ENCODE peak calls at places on chromosomes 5 and 9, in nine cellular contexts. T is HCT116; Q is sigmoid colon; G is A549; X is OCI-LY7; F is endodermal cell; I is left ventricle myocardium inferior; J is IMR-90; D is CD8-positive, alpha-beta memory T cell. L is an unnamed sample. For H3K4me1, the result is how much of the 10 kb centered on the place peaks cover.

GRCh38 chr5:37494756-37495155 is 115.6 kb downstream of the WDR70 start:
- DNase-seq in T (no peak), Q (peak), G (no peak), X (no peak), F (no peak), I (no peak), J (no peak), D (no peak), L (no peak)

GRCh38 chr9:137032893-137033292 is 1.0 kb upstream of the FUT7 start:
- DNase-seq in T (no peak), Q (peak), G (no peak), X (no peak), F (no peak), I (peak), J (no peak), D (no peak), L (no peak)

GRCh38 chr5:30103056-30104020 is 1090.1 kb upstream of the CDH6 start:
- DNase-seq in T (no peak), Q (no peak), G (peak), X (no peak), F (no peak), I (no peak), J (no peak), D (no peak), L (no peak)

GRCh38 chr5:56026863-56027300 is 32.1 kb upstream of the IL6ST start:
- DNase-seq in T (no peak), Q (no peak), G (peak), X (no peak), F (no peak), I (no peak), J (peak), D (no peak), L (no peak)

GRCh38 chr5:78320461-78320860 is 26.0 kb upstream of the AP3B1 start:
- DNase-seq in T (peak), Q (no peak), G (no peak), X (peak), F (no peak), I (no peak), J (peak), D (no peak), L (no peak)

GRCh38 chr9:105205787-105206511 is 38.5 kb upstream of the SLC44A1 start:
- DNase-seq in T (no peak), Q (peak), G (no peak), X (no peak), F (no peak), I (peak), J (peak), D (no peak), L (peak)

GRCh38 chr5:81361600-81361999 is 32.3 kb downstream of the ACOT12 start:
- DNase-seq in T (no peak), Q (no peak), G (no peak), X (no peak), F (no peak), I (no peak), J (no peak), D (no peak), L (no peak)

GRCh38 chr5:151002681-151003502 is 17.5 kb upstream of the GPX3 start:
- DNase-seq in T (no peak), Q (no peak), G (no peak), X (no peak), F (peak), I (no peak), J (no peak), D (no peak), L (no peak)

GRCh38 chr9:14565352-14565956 is 127.8 kb downstream of the ZDHHC21 start:
- DNase-seq in T (no peak), Q (no peak), G (no peak), X (no peak), F (no peak), I (no peak), J (no peak), D (no peak), L (no peak)

GRCh38 chr5:127517110-127517479 is 345 bp upstream of the PRRC1 start:
- DNase-seq in T (no peak), Q (peak), G (peak), X (no peak), F (no peak), I (peak), J (peak), D (no peak), L (no peak)

GRCh38 chr9:98034593-98035546 is 21.7 kb upstream of the NANS start:
- DNase-seq in T (peak), Q (peak), G (peak), X (peak), F (peak), I (peak), J (peak), D (peak), L (peak)

GRCh38 chr9:75183293-75183692 is 95.0 kb downstream of the OSTF1 start:
- DNase-seq in T (no peak), Q (no peak), G (no peak), X (no peak), F (no peak), I (no peak), J (no peak), D (no peak), L (no peak)

GRCh38 chr5:14644623-14645237 is 19.8 kb upstream of the OTULIN start:
- DNase-seq in T (no peak), Q (no peak), G (no peak), X (no peak), F (no peak), I (no peak), J (no peak), D (no peak), L (no peak)

GRCh38 chr5:36726317-36726716 is 119.9 kb downstream of the SLC1A3 start:
- DNase-seq in T (no peak), Q (no peak), G (no peak), X (no peak), F (no peak), I (no peak), J (no peak), D (no peak), L (no peak)

GRCh38 chr5:178590924-178591423 is 781 bp upstream of the COL23A1 start:
- DNase-seq in T (no peak), Q (no peak), G (no peak), X (no peak), F (no peak), I (no peak), J (peak), D (no peak), L (no peak)

GRCh38 chr5:177431317-177432142 is 5.1 kb downstream of the GRK6 start:
- DNase-seq in T (no peak), Q (peak), G (no peak), X (peak), F (no peak), I (peak), J (no peak), D (peak), L (no peak)

GRCh38 chr5:158384535-158385421 is 525.8 kb upstream of the CLINT1 start:
- DNase-seq in T (peak), Q (peak), G (peak), X (no peak), F (no peak), I (no peak), J (peak), D (no peak), L (no peak)

GRCh38 chr9:89527084-89527483 is 29.2 kb upstream of the SEMA4D start:
- DNase-seq in T (no peak), Q (peak), G (no peak), X (peak), F (no peak), I (peak), J (no peak), D (no peak), L (no peak)

GRCh38 chr9:80885894-80886293 is 803.5 kb downstream of the TLE1 start:
- DNase-seq in T (no peak), Q (no peak), G (no peak), X (no peak), F (peak), I (no peak), J (no peak), D (no peak), L (no peak)

GRCh38 chr9:126702501-126703329 is 89.0 kb downstream of the LMX1B start:
- DNase-seq in T (no peak), Q (peak), G (peak), X (peak), F (peak), I (no peak), J (no peak), D (peak), L (no peak)

GRCh38 chr9:97990259-97990658 is 7.1 kb downstream of the ANP32B start:
- DNase-seq in T (no peak), Q (no peak), G (peak), X (no peak), F (peak), I (no peak), J (peak), D (no peak), L (no peak)

GRCh38 chr9:5557606-5558587 is 47.6 kb downstream of the PDCD1LG2 start:
- DNase-seq in T (no peak), Q (no peak), G (no peak), X (no peak), F (no peak), I (no peak), J (no peak), D (peak), L (no peak)

GRCh38 chr5:54738118-54738972 is 220.8 kb downstream of the SNX18 start:
- DNase-seq in T (no peak), Q (peak), G (no peak), X (no peak), F (no peak), I (peak), J (peak), D (no peak), L (peak)

GRCh38 chr9:70131296-70131695 is 87.6 kb downstream of the MAMDC2 start:
- DNase-seq in T (no peak), Q (no peak), G (no peak), X (no peak), F (no peak), I (no peak), J (no peak), D (no peak), L (no peak)

GRCh38 chr5:90560771-90561170 is 2.2 kb downstream of the ADGRV1 start:
- DNase-seq in T (no peak), Q (no peak), G (no peak), X (no peak), F (no peak), I (no peak), J (no peak), D (no peak), L (no peak)

GRCh38 chr5:138109463-138110265 is 25.8 kb downstream of the WNT8A start:
- DNase-seq in T (no peak), Q (no peak), G (no peak), X (no peak), F (no peak), I (no peak), J (peak), D (no peak), L (no peak)

GRCh38 chr9:131019387-131020239 is 10.6 kb downstream of the LAMC3 start:
- DNase-seq in T (no peak), Q (no peak), G (no peak), X (no peak), F (no peak), I (no peak), J (no peak), D (no peak), L (no peak)

GRCh38 chr5:143361438-143361837 is 42.0 kb downstream of the NR3C1 start:
- DNase-seq in T (no peak), Q (no peak), G (no peak), X (no peak), F (no peak), I (no peak), J (no peak), D (no peak), L (no peak)

GRCh38 chr9:111621895-111622480 is 9.1 kb upstream of the DNAJC25 start:
- DNase-seq in T (peak), Q (no peak), G (peak), X (peak), F (peak), I (no peak), J (peak), D (no peak), L (no peak)

GRCh38 chr9:19510907-19511306 is 102.1 kb downstream of the ACER2 start:
- DNase-seq in T (no peak), Q (no peak), G (no peak), X (no peak), F (no peak), I (no peak), J (no peak), D (no peak), L (no peak)

GRCh38 chr5:8949908-8950307 is 596.0 kb downstream of the SEMA5A start:
- DNase-seq in T (no peak), Q (no peak), G (no peak), X (peak), F (no peak), I (no peak), J (no peak), D (no peak), L (no peak)

GRCh38 chr5:89556215-89557009 is 673.4 kb upstream of the MEF2C start:
- DNase-seq in T (peak), Q (no peak), G (peak), X (no peak), F (no peak), I (no peak), J (peak), D (no peak), L (no peak)

GRCh38 chr9:116721944-116722343 is 34.8 kb downstream of the TRIM32 start:
- DNase-seq in T (no peak), Q (no peak), G (no peak), X (no peak), F (no peak), I (no peak), J (no peak), D (no peak), L (no peak)

GRCh38 chr9:118331622-118332045 is 627.4 kb downstream of the TLR4 start:
- DNase-seq in T (no peak), Q (no peak), G (peak), X (no peak), F (no peak), I (no peak), J (no peak), D (no peak), L (no peak)

GRCh38 chr9:121300283-121301119 is 32.5 kb downstream of the GSN start:
- DNase-seq in T (no peak), Q (peak), G (no peak), X (no peak), F (no peak), I (no peak), J (no peak), D (no peak), L (no peak)

GRCh38 chr9:121303456-121304451 is 35.8 kb downstream of the GSN start:
- DNase-seq in T (no peak), Q (peak), G (no peak), X (no peak), F (no peak), I (no peak), J (no peak), D (no peak), L (no peak)

GRCh38 chr9:121302786-121303185 is 34.8 kb downstream of the GSN start:
- DNase-seq in T (no peak), Q (peak), G (no peak), X (no peak), F (no peak), I (no peak), J (no peak), D (no peak), L (peak)

GRCh38 chr9:121302341-121302740 is 34.4 kb downstream of the GSN start:
- DNase-seq in T (no peak), Q (peak), G (no peak), X (no peak), F (no peak), I (no peak), J (no peak), D (no peak), L (peak)

DNA sequence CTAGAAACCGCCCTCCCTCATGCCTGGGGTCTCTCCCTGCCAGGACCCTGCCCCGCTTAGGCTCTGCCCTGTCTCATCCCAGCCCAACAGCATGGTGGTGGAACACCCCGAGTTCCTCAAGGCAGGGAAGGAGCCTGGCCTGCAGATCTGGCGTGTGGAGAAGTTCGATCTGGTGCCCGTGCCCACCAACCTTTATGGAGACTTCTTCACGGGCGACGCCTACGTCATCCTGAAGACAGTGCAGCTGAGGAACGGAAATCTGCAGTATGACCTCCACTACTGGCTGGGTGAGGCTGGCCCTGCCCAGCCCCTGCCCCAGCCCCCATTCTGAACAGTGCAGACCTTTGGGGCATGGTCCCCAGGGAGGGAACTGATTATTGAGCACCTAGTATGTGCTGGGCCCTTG is 33.9 kb downstream of the GSN start:
- DNase-seq in T (no peak), Q (peak), G (no peak), X (no peak), F (no peak), I (no peak), J (no peak), D (no peak), L (no peak)
- H3K4me1 ChIP-seq in T (under half), Q (under half), G (under half), X (under half), F (under half), I (half or more), J (under half), D (under half), L (under half)

GRCh38 chr9:132370592-132370991 is 15.8 kb upstream of the SETX start:
- DNase-seq in T (no peak), Q (no peak), G (no peak), X (no peak), F (peak), I (no peak), J (no peak), D (no peak), L (no peak)

GRCh38 chr9:132369421-132369820 is 14.6 kb upstream of the SETX start:
- DNase-seq in T (no peak), Q (no peak), G (no peak), X (no peak), F (peak), I (no peak), J (no peak), D (no peak), L (no peak)

GRCh38 chr9:132367613-132368305 is 13.0 kb upstream of the SETX start:
- DNase-seq in T (no peak), Q (no peak), G (no peak), X (no peak), F (peak), I (no peak), J (no peak), D (no peak), L (no peak)

DNA sequence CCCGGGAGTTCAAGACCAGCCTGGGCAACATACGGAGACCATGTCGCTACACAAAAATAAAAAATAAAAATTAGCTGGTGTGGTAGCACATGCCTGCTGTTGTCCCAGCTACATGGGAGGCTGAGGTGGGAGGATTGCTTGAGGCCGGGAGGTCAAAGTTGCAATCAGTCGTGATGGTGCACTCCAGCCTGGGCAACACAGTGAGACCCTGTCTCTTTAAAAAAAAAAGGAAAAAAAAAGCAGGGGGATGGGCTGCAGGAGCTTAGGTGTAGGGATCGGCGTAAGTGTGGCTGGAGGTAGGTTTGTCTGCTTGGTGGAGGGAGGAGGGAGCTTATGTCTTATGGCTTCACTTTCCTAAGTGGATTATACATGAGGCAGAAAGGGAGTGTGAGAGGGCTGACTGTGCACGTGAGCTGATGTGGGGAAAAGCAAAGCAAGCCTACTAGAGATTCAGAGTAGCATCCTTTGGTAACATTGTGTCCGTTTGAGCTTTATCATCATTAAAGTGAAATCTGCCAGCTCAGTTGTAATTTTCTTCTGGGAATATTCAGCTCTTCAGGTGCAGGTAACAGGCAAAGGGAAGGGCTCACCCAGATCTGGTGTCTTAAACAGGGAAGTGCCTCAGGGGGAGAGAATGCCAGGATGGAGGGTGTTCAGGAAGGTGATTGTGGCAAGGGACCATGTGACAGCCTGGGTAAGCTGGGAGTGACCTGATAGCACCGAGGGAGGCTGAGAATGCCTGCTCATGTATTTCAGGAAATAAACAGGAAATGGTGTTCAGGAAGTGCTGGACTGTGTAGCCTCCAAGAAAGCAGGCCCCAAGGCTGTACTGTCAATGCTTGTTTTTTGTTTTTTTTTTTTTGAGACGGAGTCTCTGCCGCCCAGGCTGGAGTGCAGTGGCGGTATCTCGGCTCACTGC is 17.6 kb upstream of the SETX start:
- DNase-seq in T (no peak), Q (peak), G (no peak), X (peak), F (peak), I (peak), J (peak), D (no peak), L (no peak)
- H3K27ac ChIP-seq in T (no peak), Q (peak), G (no peak), X (peak), F (no peak), I (peak), J (no peak), D (no peak), L (peak)

GRCh38 chr9:78363221-78363620 is 66.3 kb downstream of the PSAT1 start:
- DNase-seq in T (no peak), Q (peak), G (no peak), X (no peak), F (no peak), I (no peak), J (peak), D (no peak), L (no peak)

GRCh38 chr9:78366827-78367226 is 69.9 kb downstream of the PSAT1 start:
- DNase-seq in T (no peak), Q (no peak), G (no peak), X (no peak), F (no peak), I (no peak), J (no peak), D (no peak), L (no peak)

GRCh38 chr9:78369644-78370219 is 72.8 kb downstream of the PSAT1 start:
- DNase-seq in T (peak), Q (peak), G (peak), X (peak), F (peak), I (peak), J (peak), D (peak), L (peak)

GRCh38 chr9:78368236-78368635 is 71.3 kb downstream of the PSAT1 start:
- DNase-seq in T (no peak), Q (no peak), G (no peak), X (no peak), F (no peak), I (no peak), J (no peak), D (no peak), L (no peak)

DNA sequence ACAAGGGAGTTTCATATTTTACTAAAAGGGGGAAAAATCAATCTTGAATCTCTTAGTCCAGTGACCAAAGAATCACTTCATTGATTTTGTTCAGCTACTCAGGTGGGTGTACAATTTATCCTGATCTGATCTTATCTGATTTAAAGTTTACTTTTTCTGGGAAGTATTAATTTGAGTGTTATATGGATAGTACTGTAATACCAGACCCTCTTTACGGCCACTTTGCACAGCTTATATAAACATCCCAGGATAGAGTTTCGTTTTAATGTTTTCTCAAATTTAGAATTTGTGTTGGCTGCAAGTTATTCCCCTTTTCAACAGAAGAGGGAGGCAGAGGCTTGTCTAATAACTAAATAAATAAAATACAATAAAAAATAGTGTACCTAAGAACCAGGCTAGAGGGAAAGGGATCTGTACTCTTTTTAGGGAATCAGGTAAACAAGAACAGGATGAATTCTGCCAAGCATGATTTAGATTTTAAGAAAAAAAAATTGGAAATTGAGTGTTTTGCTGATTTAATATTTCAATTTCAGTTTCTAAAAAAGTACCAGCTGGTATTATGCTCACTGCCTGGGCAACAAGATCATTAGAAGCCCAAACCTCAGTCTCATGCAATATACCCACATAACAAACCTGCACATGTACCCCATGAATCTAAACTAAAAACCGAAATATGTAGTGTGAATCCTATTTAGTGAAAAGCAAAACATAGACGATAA is 69.2 kb downstream of the PSAT1 start:
- DNase-seq in T (no peak), Q (no peak), G (no peak), X (peak), F (no peak), I (no peak), J (peak), D (no peak), L (no peak)
- H3K4me3 ChIP-seq in T (no peak), Q (no peak), G (no peak), X (no peak), F (no peak), I (no peak), J (no peak), D (no peak), L (no peak)

GRCh38 chr9:134922932-134923240 is 5.2 kb upstream of the FCN1 start:
- DNase-seq in T (no peak), Q (peak), G (no peak), X (no peak), F (no peak), I (no peak), J (no peak), D (no peak), L (no peak)
- H3K4me1 ChIP-seq in T (under half), Q (under half), G (under half), X (under half), F (under half), I (under half), J (under half), D (under half), L (under half)

GRCh38 chr5:57834829-57835554 is 352.4 kb upstream of the ACTBL2 start:
- DNase-seq in T (no peak), Q (no peak), G (no peak), X (no peak), F (peak), I (no peak), J (peak), D (no peak), L (no peak)
- H3K27ac ChIP-seq in T (peak), Q (peak), G (peak), X (no peak), F (peak), I (peak), J (peak), D (no peak), L (no peak)